ENCODE peak calls at places on chromosomes 2 and 18, in five cellular contexts. H is activated CD4-positive, alpha-beta T cell treated with anti-CD3 and anti-CD28 coated beads, Interleukin-2, amount 10 ng/mL, durations not matched to agents 7 days and 5 days; D is kidney epithelial cell; X is activated T-cell treated with anti-CD3 and anti-CD28 coated beads for 1 hour; T is cardiac fibroblast. K is an unnamed sample.

GRCh38 chr2:44952143-44952805 is 10.8 kb downstream of the SIX3 start:
- DNase-seq in T (peak; percentile 74), H (no peak), X (no peak), D (no peak), K (peak; percentile 75)

GRCh38 chr2:136492901-136493300 is 272.4 kb upstream of the THSD7B start:
- DNase-seq in H (no peak), D (no peak), X (no peak), T (no peak), K (no peak)

GRCh38 chr2:149065236-149065635 is 26.7 kb downstream of the LYPD6B start:
- DNase-seq in T (peak; percentile 51), X (no peak), D (no peak), H (no peak), K (no peak)

GRCh38 chr2:58228272-58228671 is 12.9 kb downstream of the FANCL start:
- DNase-seq in T (no peak), X (no peak), H (no peak), D (no peak), K (no peak)

GRCh38 chr2:77521931-77522470 is at the start of gene LRRTM4:
- DNase-seq in D (no peak), T (no peak), X (no peak), H (no peak), K (no peak)

GRCh38 chr18:77316013-77316412 is 66.4 kb downstream of the GALR1 start:
- DNase-seq in H (no peak), X (no peak), D (no peak), T (no peak), K (no peak)

GRCh38 chr2:11699686-11700670 is 30.0 kb upstream of the NTSR2 start:
- DNase-seq in T (no peak), H (no peak), D (no peak), X (no peak), K (no peak)

GRCh38 chr2:105593221-105593967 is 151.3 kb upstream of the NCK2 start:
- DNase-seq in D (no peak), T (no peak), H (no peak), X (no peak), K (no peak)

GRCh38 chr2:38260469-38260868 is 116.6 kb downstream of the ATL2 start:
- DNase-seq in D (no peak), T (no peak), H (no peak), X (no peak), K (peak; percentile 13)

GRCh38 chr2:132276571-132276981 is 114.8 kb upstream of the ANKRD30BL start:
- DNase-seq in H (no peak), D (no peak), T (no peak), X (no peak), K (no peak)

GRCh38 chr18:24219561-24220317 is 80.9 kb downstream of the CABYR start:
- DNase-seq in T (no peak), X (no peak), D (no peak), H (no peak), K (no peak)

GRCh38 chr2:29329899-29330298 is 214.7 kb downstream of the CLIP4 start:
- DNase-seq in T (no peak), D (no peak), X (no peak), H (no peak), K (peak; percentile 16)

GRCh38 chr2:119645173-119645846 is 33.7 kb upstream of the TMEM177 start:
- DNase-seq in D (no peak), T (peak; percentile 61), X (no peak), H (no peak), K (no peak)

GRCh38 chr2:175766880-175767279 is 235.2 kb downstream of the LNPK start:
- DNase-seq in D (no peak), T (no peak), X (no peak), H (no peak), K (no peak)

GRCh38 chr2:228401065-228401912 is 219.8 kb upstream of the SPHKAP start:
- DNase-seq in D (no peak), T (peak; percentile 6), H (no peak), X (no peak), K (peak; percentile 0)

GRCh38 chr2:131040661-131041401 is 52.4 kb downstream of the FAM168B start:
- DNase-seq in X (no peak), T (peak; percentile 43), D (no peak), H (peak; percentile 32), K (no peak)

GRCh38 chr2:44975571-44976450 is 33.4 kb downstream of the SIX2 start:
- DNase-seq in X (no peak), D (no peak), T (no peak), H (no peak), K (no peak)

K was measured in K562.